ENCODE peak calls at places on chromosomes 16 and 17, in five cellular contexts. F, P, K, V and J are unnamed samples.
A peak's percentile ranks its signal among the peaks of the same experiment; 100 is the strongest.

GRCh38 chr17:59651346-59651745 is 31.7 kb downstream of the CLTC start:
- DNase-seq in F (no peak), P (no peak), K (no peak), V (no peak), J (no peak)

GRCh38 chr16:4114257-4115208 is 1.7 kb downstream of the ADCY9 start:
- DNase-seq in F (no peak), P (no peak), K (no peak), V (no peak), J (no peak)

GRCh38 chr16:82067042-82067809 is 32.2 kb downstream of the HSD17B2 start:
- DNase-seq in F (no peak), P (no peak), K (no peak), V (no peak), J (no peak)

GRCh38 chr16:5709889-5710288 is 612.3 kb upstream of the EEF2KMT start:
- DNase-seq in F (no peak), P (no peak), K (no peak), V (no peak), J (no peak)

GRCh38 chr16:17302620-17303019 is 168.1 kb downstream of the XYLT1 start:
- DNase-seq in F (no peak), P (no peak), K (no peak), V (no peak), J (no peak)

GRCh38 chr17:79986441-79987186 is 49.1 kb downstream of the TBC1D16 start:
- DNase-seq in F (no peak), P (peak; percentile 38), K (no peak), V (peak; percentile 50), J (no peak)

GRCh38 chr17:18261146-18261515 is 669 bp downstream of the MIEF2 start:
- DNase-seq in F (peak; percentile 83), P (peak; percentile 26), K (peak; percentile 90), V (peak; percentile 92), J (no peak)

GRCh38 chr16:87404764-87405625 is 12.9 kb downstream of the MAP1LC3B start:
- DNase-seq in F (no peak), P (no peak), K (no peak), V (no peak), J (no peak)

GRCh38 chr16:23976091-23977001 is 140.6 kb downstream of the PRKCB start:
- DNase-seq in F (no peak), P (no peak), K (no peak), V (no peak), J (no peak)

GRCh38 chr16:60945225-60945624 is 1091.0 kb downstream of the CDH8 start:
- DNase-seq in F (no peak), P (no peak), K (no peak), V (no peak), J (no peak)

GRCh38 chr17:30550512-30551273 is 73.5 kb downstream of the GOSR1 start:
- DNase-seq in F (no peak), P (peak; percentile 34), K (no peak), V (no peak), J (no peak)

GRCh38 chr16:337437-337836 is 15.1 kb downstream of the AXIN1 start:
- DNase-seq in F (no peak), P (no peak), K (no peak), V (no peak), J (no peak)

GRCh38 chr16:67192781-67193260 is 866 bp downstream of the E2F4 start:
- DNase-seq in F (no peak), P (no peak), K (no peak), V (no peak), J (no peak)

GRCh38 chr16:66660422-66661209 is 35.9 kb downstream of the CMTM4 start:
- DNase-seq in F (peak; percentile 41), P (peak; percentile 87), K (peak; percentile 68), V (peak; percentile 69), J (peak; percentile 50)

GRCh38 chr16:5030251-5030870 is 3.4 kb downstream of the NAGPA start:
- DNase-seq in F (no peak), P (no peak), K (no peak), V (no peak), J (no peak)

GRCh38 chr17:17837966-17838962 is 1.5 kb upstream of the SREBF1 start:
- DNase-seq in F (peak; percentile 75), P (peak; percentile 46), K (no peak), V (peak; percentile 67), J (peak; percentile 74)

GRCh38 chr17:79702071-79702470 is 28.7 kb upstream of the ENPP7 start:
- DNase-seq in F (no peak), P (no peak), K (no peak), V (no peak), J (no peak)

GRCh38 chr17:42665581-42666001 is 6.5 kb downstream of the TUBG2 start:
- DNase-seq in F (no peak), P (no peak), K (peak; percentile 64), V (no peak), J (no peak)

GRCh38 chr16:13897806-13898205 is 22.1 kb upstream of the ERCC4 start:
- DNase-seq in F (no peak), P (no peak), K (no peak), V (no peak), J (no peak)

GRCh38 chr16:75599452-75600277 is 23.4 kb downstream of the ADAT1 start:
- DNase-seq in F (no peak), P (no peak), K (no peak), V (no peak), J (peak; percentile 84)

GRCh38 chr17:46818319-46818928 is at the start of gene WNT3:
- DNase-seq in F (no peak), P (no peak), K (no peak), V (no peak), J (no peak)

GRCh38 chr17:37327341-37328090 is 48.3 kb upstream of the C17orf78 start:
- DNase-seq in F (no peak), P (peak; percentile 82), K (no peak), V (no peak), J (no peak)

GRCh38 chr17:70321388-70321787 is 152.1 kb downstream of the KCNJ2 start:
- DNase-seq in F (no peak), P (no peak), K (no peak), V (no peak), J (no peak)

GRCh38 chr17:78341559-78342437 is 18.1 kb downstream of the SOCS3 start:
- DNase-seq in F (no peak), P (peak; percentile 81), K (peak; percentile 87), V (peak; percentile 85), J (no peak)

GRCh38 chr16:4263504-4264436 is 9.1 kb downstream of the TFAP4 start:
- DNase-seq in F (peak; percentile 54), P (peak; percentile 92), K (peak; percentile 72), V (peak; percentile 55), J (no peak)

GRCh38 chr17:37787055-37787720 is 42.3 kb upstream of the HNF1B start:
- DNase-seq in F (no peak), P (peak; percentile 28), K (no peak), V (peak; percentile 86), J (no peak)

GRCh38 chr17:50195196-50195865 is 6.1 kb downstream of the COL1A1 start:
- DNase-seq in F (no peak), P (no peak), K (no peak), V (no peak), J (no peak)

GRCh38 chr17:45264430-45264829 is 2.5 kb upstream of the SPATA32 start:
- DNase-seq in F (no peak), P (no peak), K (no peak), V (no peak), J (no peak)

DNA sequence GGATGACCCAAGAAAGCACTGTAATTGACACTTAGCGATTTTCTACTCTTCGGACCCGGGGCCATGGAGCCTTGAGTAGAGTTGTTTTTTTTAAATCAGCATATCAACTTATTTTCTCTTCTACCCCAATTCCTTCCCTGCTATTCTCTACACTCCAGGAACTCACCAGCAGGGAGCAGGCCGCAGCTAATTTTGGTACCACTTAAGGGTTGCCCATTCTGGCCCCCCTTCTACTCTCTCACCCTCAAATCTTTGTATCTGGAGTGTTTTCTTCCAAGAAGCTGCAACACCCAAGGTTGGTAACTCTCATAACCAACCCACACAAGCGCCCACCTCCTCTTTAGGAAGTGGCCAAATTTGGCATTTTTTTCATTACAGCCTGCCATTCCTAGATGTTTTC is 5.5 kb upstream of the ERAL1 start:
- DNase-seq in F (no peak), P (no peak), K (no peak), V (no peak), J (no peak)
- TF ChIP-seq CTCF in F (no peak), P (no peak), K (no peak), V (no peak), J (no peak)

DNA sequence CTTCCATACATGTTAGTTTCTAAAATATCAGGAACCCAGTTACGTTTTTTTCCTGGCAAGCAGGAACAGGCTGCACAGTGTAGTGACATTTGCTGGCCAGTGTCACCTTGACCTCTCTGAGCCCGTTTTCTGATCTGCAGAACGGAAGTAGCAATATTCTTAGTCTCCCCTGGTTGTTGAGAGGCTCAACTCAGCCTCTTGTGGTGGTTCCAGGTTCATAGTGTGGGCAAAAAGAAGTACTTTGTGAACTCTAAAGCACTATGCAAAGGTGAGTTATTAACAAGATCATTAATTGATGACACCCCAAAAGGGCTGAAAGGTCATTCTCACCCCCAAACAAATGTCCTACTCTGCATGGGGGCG is 15.7 kb downstream of the IGF2BP1 start:
- DNase-seq in F (no peak), P (no peak), K (no peak), V (no peak), J (no peak)
- H3K4me3 ChIP-seq in F (no peak overlapping the region), P (no peak overlapping the region), K (no peak overlapping the region), V (no peak overlapping the region), J (no peak overlapping the region)

GRCh38 chr16:50021509-50021908 is 3.5 kb upstream of the CNEP1R1 start:
- DNase-seq in F (no peak), P (no peak), K (no peak), V (no peak), J (no peak)
- TF ChIP-seq CTCF in F (no peak), P (no peak), K (no peak), V (no peak), J (no peak)

GRCh38 chr16:85571813-85572619 is 41.1 kb upstream of the GSE1 start:
- DNase-seq in F (no peak), P (no peak), K (no peak), V (no peak), J (no peak)
- H3K4me3 ChIP-seq in F (no peak overlapping the region), P (no peak overlapping the region), K (no peak overlapping the region), V (no peak overlapping the region), J (no peak overlapping the region)

DNA sequence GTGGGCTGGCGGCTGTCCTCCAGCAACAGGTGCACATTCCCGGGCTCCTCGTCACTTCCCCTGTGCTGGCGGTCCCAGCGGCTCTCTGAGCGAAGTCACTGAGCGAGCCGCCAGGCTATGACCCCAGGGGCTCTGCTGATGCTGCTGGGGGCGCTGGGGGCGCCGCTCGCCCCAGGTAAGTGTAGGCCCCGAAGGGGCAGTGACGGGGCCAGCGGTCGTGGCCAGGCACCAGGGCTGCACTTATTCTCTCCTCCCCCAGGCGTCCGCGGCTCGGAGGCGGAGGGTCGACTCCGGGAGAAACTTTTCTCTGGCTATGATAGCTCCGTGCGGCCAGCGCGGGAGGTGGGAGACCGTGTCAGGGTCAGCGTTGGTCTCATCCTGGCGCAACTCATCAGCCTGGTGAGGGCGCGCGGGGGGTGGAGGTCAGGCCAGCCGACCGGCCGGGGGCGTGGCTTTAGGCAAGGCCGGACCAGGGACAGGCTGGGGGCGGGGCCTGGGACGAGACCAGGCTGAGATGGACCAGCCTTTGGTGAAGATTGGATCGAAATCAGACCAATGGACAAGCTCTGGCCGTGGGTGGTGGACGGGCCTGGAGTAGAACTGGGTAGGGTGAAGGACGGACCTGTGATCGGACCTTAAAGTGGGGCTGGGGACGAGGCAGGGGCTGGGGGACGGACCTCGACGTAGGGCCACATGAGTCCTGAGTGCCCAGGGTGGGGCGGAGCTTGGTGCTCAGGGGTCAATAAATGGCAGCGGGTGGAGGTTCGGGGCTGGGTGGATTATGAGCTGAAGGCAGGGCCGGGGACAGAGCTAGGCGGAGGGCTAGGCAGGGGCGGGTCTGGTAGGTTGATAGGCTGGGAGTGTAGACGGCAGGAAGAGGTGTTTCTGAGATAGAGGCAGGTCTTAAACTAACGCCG is at the start of gene CHRNB1:
- DNase-seq in F (peak; percentile 80), P (no peak), K (peak; percentile 84), V (peak; percentile 91), J (no peak)
- TF ChIP-seq CTCF in F (no peak), P (no peak), K (peak; percentile 5), V (peak; percentile 40), J (no peak)